ENCODE peak calls at places on chromosome 7, in ten cellular contexts. V is amniotic epithelial cell, A is prostate gland, B is GM19239, Q is anterior cingulate cortex, T is left cardiac atrium, F is HCT116, L is tibial artery, O is GM12891, D is T-helper 22 cell. C is an unnamed sample.

GRCh38 chr7:112001089-112001826 is 204.9 kb downstream of the DOCK4 start:
- DNase-seq in D (no peak), B (no peak), T (no peak), O (no peak), A (no peak), V (peak; percentile 97), L (no peak), Q (no peak), F (peak; percentile 37), C (peak; percentile 90)

GRCh38 chr7:67453580-67453979 is 456.9 kb downstream of the TYW1 start:
- DNase-seq in O (no peak), A (no peak), F (no peak), B (no peak), V (no peak), L (no peak), T (no peak), Q (no peak), D (no peak), C (no peak)

GRCh38 chr7:55133630-55134392 is 115.0 kb downstream of the EGFR start:
- DNase-seq in A (no peak), O (no peak), B (no peak), V (peak; percentile 98), Q (no peak), L (peak; percentile 50), D (no peak), T (peak; percentile 87), F (peak; percentile 65), C (peak; percentile 87)

GRCh38 chr7:103636153-103636552 is 190.1 kb upstream of the SLC26A5 start:
- DNase-seq in T (no peak), D (no peak), V (peak; percentile 31), L (no peak), Q (no peak), B (no peak), O (no peak), F (no peak), A (no peak), C (no peak)

GRCh38 chr7:136958016-136958415 is 89.6 kb downstream of the CHRM2 start:
- DNase-seq in T (no peak), F (no peak), O (no peak), A (no peak), D (no peak), Q (no peak), B (no peak), V (peak; percentile 29), L (no peak), C (no peak)

GRCh38 chr7:47482013-47482761 is 99.7 kb downstream of the TNS3 start:
- DNase-seq in A (no peak), O (no peak), F (no peak), B (no peak), V (peak; percentile 92), D (no peak), L (peak; percentile 64), Q (no peak), T (peak; percentile 63), C (peak; percentile 94)

GRCh38 chr7:16755397-16755796 is 1.8 kb downstream of the TSPAN13 start:
- DNase-seq in V (no peak), T (no peak), F (no peak), B (no peak), Q (no peak), L (no peak), A (no peak), O (no peak), D (no peak), C (peak; percentile 82)

GRCh38 chr7:102912742-102913141 is at the start of gene LRRC17:
- DNase-seq in A (no peak), O (no peak), L (no peak), B (no peak), D (no peak), Q (no peak), F (no peak), T (peak; percentile 23), V (no peak), C (peak; percentile 25)